ENCODE peak calls at places on chromosome 17, in six cellular contexts. A is cardiac fibroblast; B is psoas muscle; L is retinal pigment epithelial cell; G is H1; R is CD8-positive, alpha-beta T cell. K is an unnamed sample.

GRCh38 chr17:82349287-82349701 is 9.8 kb upstream of the TEX19 start:
- DNase-seq in A (peak; percentile 33), B (no peak), L (no peak), G (no peak), R (no peak), K (peak; percentile 61)

GRCh38 chr17:27236710-27237315 is 57.1 kb upstream of the WSB1 start:
- DNase-seq in A (peak; percentile 86), B (peak; percentile 57), L (no peak), G (no peak), R (peak; percentile 80), K (peak; percentile 72)

GRCh38 chr17:55495239-55495638 is 16.0 kb downstream of the SMIM36 start:
- DNase-seq in A (no peak), B (no peak), L (no peak), G (no peak), R (no peak), K (no peak)

GRCh38 chr17:72562628-72563188 is 441.9 kb downstream of the SOX9 start:
- DNase-seq in A (no peak), B (no peak), L (no peak), G (no peak), R (no peak), K (no peak)

GRCh38 chr17:16027708-16028584 is 28.3 kb downstream of the TTC19 start:
- DNase-seq in A (peak; percentile 84), B (no peak), L (peak; percentile 52), G (no peak), R (no peak), K (no peak)

GRCh38 chr17:48484256-48484655 is 46.6 kb downstream of the HOXB1 start:
- DNase-seq in A (peak; percentile 20), B (no peak), L (no peak), G (no peak), R (no peak), K (no peak)

GRCh38 chr17:80265205-80266068 is 4.8 kb downstream of the RNF213 start:
- DNase-seq in A (no peak), B (no peak), L (no peak), G (no peak), R (peak; percentile 64), K (no peak)

GRCh38 chr17:27646232-27646631 is 15.2 kb downstream of the LGALS9 start:
- DNase-seq in A (no peak), B (no peak), L (no peak), G (no peak), R (no peak), K (no peak)

GRCh38 chr17:56978441-56979090 is 635 bp downstream of the SCPEP1 start:
- DNase-seq in A (peak; percentile 22), B (no peak), L (no peak), G (no peak), R (no peak), K (peak; percentile 23)

GRCh38 chr17:4229627-4230026 is 34.2 kb downstream of the ANKFY1 start:
- DNase-seq in A (peak; percentile 77), B (peak; percentile 74), L (no peak), G (no peak), R (no peak), K (no peak)

GRCh38 chr17:45147102-45147580 is 1.1 kb upstream of the HEXIM1 start:
- DNase-seq in A (no peak), B (no peak), L (no peak), G (no peak), R (peak; percentile 64), K (peak; percentile 90)

GRCh38 chr17:45145035-45145389 is 3.3 kb upstream of the HEXIM1 start:
- DNase-seq in A (no peak), B (no peak), L (no peak), G (no peak), R (no peak), K (no peak)

GRCh38 chr17:45146616-45147101 is 1.6 kb upstream of the HEXIM1 start:
- DNase-seq in A (peak; percentile 84), B (peak; percentile 29), L (no peak), G (no peak), R (no peak), K (no peak)

GRCh38 chr17:45147581-45148182 is 593 bp upstream of the HEXIM1 start:
- DNase-seq in A (peak; percentile 97), B (peak; percentile 84), L (peak; percentile 97), G (no peak), R (peak; percentile 67), K (no peak)

GRCh38 chr17:45146166-45146565 is 2.1 kb upstream of the HEXIM1 start:
- DNase-seq in A (no peak), B (no peak), L (no peak), G (no peak), R (no peak), K (no peak)
- H3K4me3 ChIP-seq in A (no peak overlapping the region), B (peak overlapping the region; percentile 76), L (no peak overlapping the region), G (no peak overlapping the region), R (no peak overlapping the region), K (no peak overlapping the region)

DNA sequence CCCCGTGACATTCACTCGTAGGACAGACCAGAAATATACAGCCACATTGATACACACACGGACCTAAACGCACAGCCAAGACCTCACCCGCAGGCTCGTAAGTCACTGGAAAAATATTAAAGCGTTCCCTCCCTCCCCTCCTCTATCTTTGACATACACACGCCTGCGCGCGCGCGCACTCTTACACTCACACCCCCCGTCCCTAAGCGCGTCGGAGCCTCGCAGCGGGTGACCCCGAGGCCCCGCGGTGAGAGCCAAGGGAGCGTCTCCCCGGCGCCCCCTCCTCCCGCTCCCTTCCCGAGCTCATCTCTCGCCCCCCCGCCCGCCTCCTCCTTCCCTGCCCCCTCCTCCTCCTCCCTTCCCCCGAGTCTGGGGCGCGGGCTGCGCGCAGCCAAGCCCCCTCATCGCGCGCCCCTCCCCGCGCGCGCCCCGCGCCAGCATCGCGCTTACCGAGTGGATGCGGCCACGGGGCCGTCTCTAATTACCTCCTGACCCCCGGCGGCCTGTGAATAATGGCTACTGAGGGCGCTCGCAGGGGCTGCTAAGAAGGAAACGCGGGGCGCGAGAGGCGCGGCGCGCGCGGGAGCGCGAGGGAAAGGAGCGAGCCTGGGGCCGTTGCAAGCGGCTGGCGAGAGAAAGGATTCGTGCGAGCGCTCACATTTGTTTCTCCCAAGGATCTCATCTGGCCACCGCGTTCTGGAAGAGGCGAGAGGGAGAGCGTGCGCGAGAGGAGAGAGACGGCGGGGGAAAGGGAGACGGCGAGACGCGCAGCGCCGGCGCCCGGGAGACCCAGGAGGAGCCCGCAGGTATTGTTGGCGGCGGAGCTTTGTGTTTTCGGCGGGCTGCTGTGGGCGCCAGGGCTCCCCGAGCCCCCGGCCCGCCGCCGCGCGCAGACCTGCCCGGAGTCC is 42.4 kb downstream of the RAI1 start:
- DNase-seq in A (peak; percentile 74), B (no peak), L (no peak), G (no peak), R (peak; percentile 40), K (peak; percentile 90)
- H3K4me3 ChIP-seq in A (peak overlapping the region; percentile 49), B (peak overlapping the region; percentile 63), L (peak overlapping the region; percentile 64), G (peak overlapping the region; percentile 56), R (peak overlapping the region; percentile 58), K (peak overlapping the region; percentile 63)

GRCh38 chr17:37492167-37492566 is 2.5 kb downstream of the DUSP14 start:
- DNase-seq in A (no peak), B (no peak), L (no peak), G (no peak), R (no peak), K (no peak)
- H3K4me3 ChIP-seq in A (no peak overlapping the region), B (peak overlapping the region; percentile 95), L (no peak overlapping the region), G (no peak overlapping the region), R (no peak overlapping the region), K (no peak overlapping the region)

GRCh38 chr17:2171725-2172446 is 117.0 kb downstream of the HIC1 start:
- DNase-seq in A (peak; percentile 99), B (peak; percentile 65), L (peak; percentile 74), G (no peak), R (no peak), K (no peak)
- H3K4me3 ChIP-seq in A (peak overlapping the region; percentile 14), B (peak overlapping the region; percentile 37), L (peak overlapping the region; percentile 19), G (no peak overlapping the region), R (no peak overlapping the region), K (no peak overlapping the region)

DNA sequence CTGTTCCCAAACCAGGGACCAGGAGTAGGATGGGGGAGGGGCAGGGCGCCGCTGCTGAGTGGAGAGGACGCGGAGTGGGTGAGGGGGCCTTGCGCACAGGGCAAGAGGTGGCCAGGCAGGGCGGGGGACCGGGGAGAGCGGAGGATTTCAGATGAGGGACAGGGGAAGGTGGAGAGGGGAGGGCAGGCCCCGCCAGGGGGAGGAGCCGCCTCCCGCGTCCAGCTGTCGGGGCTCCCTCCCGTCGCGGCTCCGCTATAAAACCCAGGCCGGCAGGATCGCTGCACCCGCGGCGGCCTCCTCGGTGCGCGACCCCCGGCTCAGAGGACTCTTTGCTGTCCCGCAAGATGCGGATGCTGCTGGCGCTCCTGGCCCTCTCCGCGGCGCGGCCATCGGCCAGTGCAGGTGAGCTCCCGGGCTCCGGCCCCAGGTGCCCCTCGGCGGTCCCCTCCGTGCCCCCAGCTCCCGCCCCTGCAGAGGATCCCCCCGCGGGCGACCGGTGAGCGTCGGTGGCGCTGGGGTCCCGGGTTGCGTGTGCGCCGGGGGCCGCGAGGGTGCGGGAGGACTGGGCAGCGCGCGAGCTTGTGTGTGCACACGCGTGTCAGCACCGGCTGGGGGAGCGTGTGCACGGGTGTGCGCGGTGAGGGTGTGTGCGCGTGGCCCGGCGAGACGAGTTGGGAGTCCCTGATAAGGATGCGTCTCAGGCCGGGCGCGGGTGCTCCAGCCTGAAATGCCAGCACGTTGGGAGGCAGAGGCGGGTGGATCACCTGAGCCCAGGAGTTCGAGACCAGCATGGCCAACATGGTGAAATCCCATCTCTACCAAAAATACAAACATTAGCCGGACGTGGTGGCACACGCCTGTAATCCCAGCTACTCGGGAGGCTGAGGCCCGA is at the start of gene CA4:
- DNase-seq in A (no peak), B (no peak), L (no peak), G (no peak), R (no peak), K (peak; percentile 92)
- H3K4me3 ChIP-seq in A (no peak within 1 kb of the TSS), B (peak within 1 kb of the TSS; percentile 59), L (no peak within 1 kb of the TSS), G (peak within 1 kb of the TSS; percentile 50), R (no peak within 1 kb of the TSS), K (peak within 1 kb of the TSS; percentile 48)

DNA sequence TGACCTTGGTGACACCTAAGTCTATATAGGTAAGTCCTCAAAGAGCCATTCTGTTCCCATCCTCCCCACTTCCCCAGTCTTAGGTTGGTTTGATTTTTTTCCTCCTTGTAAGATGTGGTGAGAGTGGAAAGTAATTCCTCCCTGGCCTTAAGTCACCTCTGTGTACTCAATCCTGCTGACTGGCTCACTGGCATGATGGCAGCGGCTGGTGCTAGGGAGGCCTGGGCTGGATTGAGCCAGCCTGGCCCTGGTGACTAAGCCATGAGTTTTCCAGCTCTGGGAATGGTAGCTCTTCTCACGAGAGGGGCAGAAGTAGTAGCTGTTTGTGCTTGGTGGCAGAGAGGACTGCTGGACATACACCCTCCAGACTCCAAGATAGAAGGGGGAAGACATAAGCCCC is 2.5 kb downstream of the ARL4D start:
- DNase-seq in A (peak; percentile 73), B (peak; percentile 48), L (peak; percentile 89), G (no peak), R (no peak), K (no peak)
- H3K4me3 ChIP-seq in A (peak overlapping the region; percentile 88), B (peak overlapping the region; percentile 1), L (peak overlapping the region; percentile 5), G (no peak overlapping the region), R (no peak overlapping the region), K (peak overlapping the region; percentile 40)

GRCh38 chr17:34580685-34581445 is 1.5 kb downstream of the TMEM132E start:
- DNase-seq in A (no peak), B (no peak), L (no peak), G (no peak), R (no peak), K (peak; percentile 87)
- H3K4me3 ChIP-seq in A (no peak overlapping the region), B (peak overlapping the region; percentile 72), L (no peak overlapping the region), G (peak overlapping the region; percentile 40), R (peak overlapping the region; percentile 46), K (peak overlapping the region; percentile 38)

DNA sequence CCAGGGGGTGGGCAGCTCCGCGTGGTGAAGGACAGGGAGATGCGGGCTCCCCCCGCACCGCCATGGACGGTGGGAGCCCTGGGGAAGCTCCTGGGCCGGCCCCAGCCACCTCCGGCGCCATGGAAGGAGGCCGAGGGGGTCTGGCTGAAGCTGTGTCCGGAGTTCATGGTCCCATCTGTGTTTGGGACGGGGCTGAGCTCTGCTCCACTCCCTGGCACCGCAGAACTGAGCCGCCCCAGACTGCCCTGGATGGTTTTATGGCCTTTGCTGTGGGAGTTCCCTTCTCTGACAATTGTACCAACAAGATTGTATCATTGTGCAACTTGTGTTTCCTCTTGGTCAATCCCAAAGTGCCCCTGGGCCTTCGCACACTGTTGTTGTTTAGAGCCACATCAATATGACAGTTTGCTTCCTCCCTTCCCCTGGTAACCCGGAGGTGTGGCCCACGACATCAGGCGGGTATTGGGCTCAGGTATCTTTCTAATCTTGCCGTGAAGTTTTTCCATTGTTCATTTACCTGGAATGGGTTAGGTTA is 942 bp downstream of the KRT23 start:
- DNase-seq in A (no peak), B (no peak), L (no peak), G (no peak), R (no peak), K (peak; percentile 26)
- H3K4me3 ChIP-seq in A (no peak overlapping the region), B (no peak overlapping the region), L (no peak overlapping the region), G (no peak overlapping the region), R (no peak overlapping the region), K (no peak overlapping the region)